ENCODE peak calls at places on chromosomes 16 and 17, in seven cellular contexts. One of them, this sample, is unnamed.

GRCh38 chr16:19694989-19695388 is 23.0 kb downstream of the KNOP1 start:
- DNase-seq in OCI-LY7: no peak
- DNase-seq in mucosa of descending colon: no peak
- DNase-seq in Ammon's horn: no peak
- DNase-seq in substantia nigra: no peak
- DNase-seq in stimulated activated naive B cell treated with anti-CD40 and anti-IgM and Interleukin-4, amounts not matched to agents 10 μg/mL and 1 μg/mL and 100 μg/mL, for 72 hours: no peak
- DNase-seq in HEK293T: no peak
- DNase-seq in this sample: no peak

GRCh38 chr16:1810106-1810505 is 16.5 kb downstream of the HAGH start:
- DNase-seq in OCI-LY7: no peak
- DNase-seq in mucosa of descending colon: no peak
- DNase-seq in Ammon's horn: no peak
- DNase-seq in substantia nigra: no peak
- DNase-seq in stimulated activated naive B cell treated with anti-CD40 and anti-IgM and Interleukin-4, amounts not matched to agents 10 μg/mL and 1 μg/mL and 100 μg/mL, for 72 hours: no peak
- DNase-seq in HEK293T: no peak
- DNase-seq in this sample: no peak

GRCh38 chr17:67441052-67441738 is 64.1 kb downstream of the PITPNC1 start:
- DNase-seq in OCI-LY7: peak
- DNase-seq in mucosa of descending colon: peak
- DNase-seq in Ammon's horn: peak
- DNase-seq in substantia nigra: no peak
- DNase-seq in stimulated activated naive B cell treated with anti-CD40 and anti-IgM and Interleukin-4, amounts not matched to agents 10 μg/mL and 1 μg/mL and 100 μg/mL, for 72 hours: no peak
- DNase-seq in HEK293T: no peak
- DNase-seq in this sample: no peak

GRCh38 chr16:73028721-73029361 is 19.1 kb downstream of the ZFHX3 start:
- DNase-seq in OCI-LY7: no peak
- DNase-seq in mucosa of descending colon: no peak
- DNase-seq in Ammon's horn: no peak
- DNase-seq in substantia nigra: no peak
- DNase-seq in stimulated activated naive B cell treated with anti-CD40 and anti-IgM and Interleukin-4, amounts not matched to agents 10 μg/mL and 1 μg/mL and 100 μg/mL, for 72 hours: no peak
- DNase-seq in HEK293T: no peak
- DNase-seq in this sample: no peak

GRCh38 chr17:7479389-7480192 is at the start of gene ZBTB4:
- DNase-seq in OCI-LY7: peak
- DNase-seq in mucosa of descending colon: peak
- DNase-seq in Ammon's horn: peak
- DNase-seq in substantia nigra: peak
- DNase-seq in stimulated activated naive B cell treated with anti-CD40 and anti-IgM and Interleukin-4, amounts not matched to agents 10 μg/mL and 1 μg/mL and 100 μg/mL, for 72 hours: peak
- DNase-seq in HEK293T: peak
- DNase-seq in this sample: no peak

GRCh38 chr16:57984443-57985203 is 13.7 kb upstream of the CNGB1 start:
- DNase-seq in OCI-LY7: no peak
- DNase-seq in mucosa of descending colon: peak
- DNase-seq in Ammon's horn: peak
- DNase-seq in substantia nigra: no peak
- DNase-seq in stimulated activated naive B cell treated with anti-CD40 and anti-IgM and Interleukin-4, amounts not matched to agents 10 μg/mL and 1 μg/mL and 100 μg/mL, for 72 hours: peak
- DNase-seq in HEK293T: peak
- DNase-seq in this sample: peak

GRCh38 chr17:51154176-51154575 is 817 bp downstream of the NME1 start:
- DNase-seq in OCI-LY7: peak
- DNase-seq in mucosa of descending colon: no peak
- DNase-seq in Ammon's horn: no peak
- DNase-seq in substantia nigra: no peak
- DNase-seq in stimulated activated naive B cell treated with anti-CD40 and anti-IgM and Interleukin-4, amounts not matched to agents 10 μg/mL and 1 μg/mL and 100 μg/mL, for 72 hours: no peak
- DNase-seq in HEK293T: no peak
- DNase-seq in this sample: no peak

GRCh38 chr17:77483128-77483598 is 342.4 kb downstream of the SEC14L1 start:
- DNase-seq in OCI-LY7: no peak
- DNase-seq in mucosa of descending colon: no peak
- DNase-seq in Ammon's horn: no peak
- DNase-seq in substantia nigra: no peak
- DNase-seq in stimulated activated naive B cell treated with anti-CD40 and anti-IgM and Interleukin-4, amounts not matched to agents 10 μg/mL and 1 μg/mL and 100 μg/mL, for 72 hours: no peak
- DNase-seq in HEK293T: no peak
- DNase-seq in this sample: no peak

GRCh38 chr16:85956426-85956825 is 57.5 kb downstream of the IRF8 start:
- DNase-seq in OCI-LY7: no peak
- DNase-seq in mucosa of descending colon: no peak
- DNase-seq in Ammon's horn: no peak
- DNase-seq in substantia nigra: no peak
- DNase-seq in stimulated activated naive B cell treated with anti-CD40 and anti-IgM and Interleukin-4, amounts not matched to agents 10 μg/mL and 1 μg/mL and 100 μg/mL, for 72 hours: no peak
- DNase-seq in HEK293T: no peak
- DNase-seq in this sample: no peak

GRCh38 chr16:13702614-13703013 is 217.3 kb upstream of the ERCC4 start:
- DNase-seq in OCI-LY7: no peak
- DNase-seq in mucosa of descending colon: no peak
- DNase-seq in Ammon's horn: peak
- DNase-seq in substantia nigra: no peak
- DNase-seq in stimulated activated naive B cell treated with anti-CD40 and anti-IgM and Interleukin-4, amounts not matched to agents 10 μg/mL and 1 μg/mL and 100 μg/mL, for 72 hours: no peak
- DNase-seq in HEK293T: no peak
- DNase-seq in this sample: no peak

GRCh38 chr16:30524575-30525571 is 1.5 kb downstream of the ZNF768 start:
- DNase-seq in OCI-LY7: no peak
- DNase-seq in mucosa of descending colon: no peak
- DNase-seq in Ammon's horn: no peak
- DNase-seq in substantia nigra: no peak
- DNase-seq in stimulated activated naive B cell treated with anti-CD40 and anti-IgM and Interleukin-4, amounts not matched to agents 10 μg/mL and 1 μg/mL and 100 μg/mL, for 72 hours: no peak
- DNase-seq in HEK293T: no peak
- DNase-seq in this sample: no peak

GRCh38 chr16:85416267-85417109 is 196.6 kb upstream of the GSE1 start:
- DNase-seq in OCI-LY7: peak
- DNase-seq in mucosa of descending colon: peak
- DNase-seq in Ammon's horn: no peak
- DNase-seq in substantia nigra: no peak
- DNase-seq in stimulated activated naive B cell treated with anti-CD40 and anti-IgM and Interleukin-4, amounts not matched to agents 10 μg/mL and 1 μg/mL and 100 μg/mL, for 72 hours: peak
- DNase-seq in HEK293T: peak
- DNase-seq in this sample: no peak

GRCh38 chr16:66905633-66906539 is 12.8 kb downstream of the CDH16 start:
- DNase-seq in OCI-LY7: peak
- DNase-seq in mucosa of descending colon: peak
- DNase-seq in Ammon's horn: no peak
- DNase-seq in substantia nigra: no peak
- DNase-seq in stimulated activated naive B cell treated with anti-CD40 and anti-IgM and Interleukin-4, amounts not matched to agents 10 μg/mL and 1 μg/mL and 100 μg/mL, for 72 hours: no peak
- DNase-seq in HEK293T: peak
- DNase-seq in this sample: no peak